ENCODE peak calls at places on chromosome X, in nine cellular contexts. Y is OCI-LY7, U is SK-N-SH, M is GM23338, A is hepatocyte, S is PC-3, D is GM23248, R is MM.1S, K is HCT116. X is an unnamed sample.

GRCh38 chrX:111352424-111352823 is 59.6 kb downstream of the DCX start:
- DNase-seq in R (no peak), M (no peak), S (peak; percentile 8), Y (no peak), U (peak; percentile 21), A (peak; percentile 38), K (no peak), D (peak; percentile 1), X (no peak)

GRCh38 chrX:25300994-25301393 is 285.2 kb upstream of the ARX start:
- DNase-seq in R (no peak), M (no peak), A (no peak), D (no peak), Y (no peak), K (no peak), U (no peak), S (no peak), X (no peak)

GRCh38 chrX:97065973-97066372 is 182.3 kb downstream of the RPA4 start:
- DNase-seq in Y (no peak), S (peak; percentile 14), K (no peak), U (no peak), R (no peak), A (no peak), D (peak; percentile 34), M (no peak), X (no peak)

GRCh38 chrX:79556750-79557149 is 189.6 kb upstream of the ITM2A start:
- DNase-seq in Y (no peak), M (no peak), D (no peak), R (no peak), K (no peak), S (no peak), A (no peak), U (no peak), X (no peak)

GRCh38 chrX:126552313-126553022 is at the start of gene DCAF12L1:
- DNase-seq in D (no peak), U (no peak), S (no peak), Y (no peak), R (no peak), A (peak; percentile 40), M (peak; percentile 60), K (no peak), X (peak; percentile 48)

GRCh38 chrX:76796311-76796710 is 368.8 kb downstream of the MAGEE1 start:
- DNase-seq in A (no peak), R (no peak), U (no peak), M (peak; percentile 0), S (peak; percentile 52), K (no peak), Y (no peak), D (no peak), X (no peak)

GRCh38 chrX:13658602-13659001 is 5.7 kb downstream of the TCEANC start:
- DNase-seq in S (peak; percentile 75), M (peak; percentile 65), A (peak; percentile 60), R (peak; percentile 49), D (peak; percentile 67), U (peak; percentile 40), K (peak; percentile 35), Y (peak; percentile 65), X (peak; percentile 44)

GRCh38 chrX:13250831-13251612 is 68.8 kb downstream of the ATXN3L start:
- DNase-seq in D (peak; percentile 90), K (no peak), A (peak; percentile 53), R (no peak), S (no peak), U (no peak), M (no peak), Y (no peak), X (no peak)

GRCh38 chrX:26562156-26562555 is 346.2 kb downstream of the MAGEB5 start:
- DNase-seq in Y (no peak), R (no peak), K (no peak), A (no peak), U (no peak), S (no peak), M (no peak), D (no peak), X (no peak)

GRCh38 chrX:82677281-82677680 is 830.8 kb upstream of the POU3F4 start:
- DNase-seq in D (no peak), S (no peak), Y (no peak), R (no peak), U (no peak), A (peak; percentile 20), K (no peak), M (no peak), X (no peak)

GRCh38 chrX:3371163-3371562 is 24.7 kb upstream of the MXRA5 start:
- DNase-seq in D (no peak), Y (no peak), U (no peak), A (no peak), K (no peak), S (no peak), R (no peak), M (no peak), X (no peak)

GRCh38 chrX:46666831-46667230 is 92.1 kb downstream of the SLC9A7 start:
- DNase-seq in M (no peak), S (no peak), R (no peak), A (no peak), U (no peak), Y (no peak), D (peak; percentile 12), K (no peak), X (no peak)

GRCh38 chrX:96383428-96383827 is 301.2 kb upstream of the DIAPH2 start:
- DNase-seq in Y (no peak), R (no peak), K (no peak), A (no peak), D (no peak), M (no peak), U (no peak), S (no peak), X (no peak)

GRCh38 chrX:47145408-47146120 is 543 bp downstream of the RBM10 start:
- DNase-seq in Y (peak; percentile 61), M (no peak), D (peak; percentile 57), S (no peak), U (peak; percentile 71), R (no peak), K (no peak), A (no peak), X (no peak)

GRCh38 chrX:150508461-150509367 is 59.7 kb upstream of the MTM1 start:
- DNase-seq in U (no peak), R (no peak), Y (no peak), S (no peak), A (no peak), M (peak; percentile 48), D (peak; percentile 56), K (no peak), X (peak; percentile 22)

GRCh38 chrX:112837531-112837930 is 3.1 kb downstream of the AMOT start:
- DNase-seq in R (no peak), D (no peak), U (no peak), K (no peak), A (no peak), S (no peak), M (no peak), Y (no peak), X (peak; percentile 49)

GRCh38 chrX:112834016-112834855 is 6.4 kb downstream of the AMOT start:
- DNase-seq in A (peak; percentile 47), S (no peak), U (peak; percentile 24), R (no peak), K (no peak), Y (no peak), M (no peak), D (peak; percentile 67), X (peak; percentile 23)

GRCh38 chrX:112830540-112830939 is 10.1 kb downstream of the AMOT start:
- DNase-seq in R (no peak), M (no peak), K (no peak), Y (no peak), U (no peak), S (no peak), D (no peak), A (no peak), X (no peak)

GRCh38 chrX:112834976-112835375 is 5.7 kb downstream of the AMOT start:
- DNase-seq in U (no peak), Y (no peak), K (no peak), S (no peak), M (no peak), R (no peak), A (no peak), D (no peak), X (no peak)

GRCh38 chrX:112832481-112833095 is 8.0 kb downstream of the AMOT start:
- DNase-seq in D (peak; percentile 44), A (peak; percentile 89), M (peak; percentile 16), S (peak; percentile 47), U (no peak), R (peak; percentile 55), Y (no peak), K (peak; percentile 12), X (no peak)
- TF ChIP-seq EZH2phosphoT487 in D (no peak), A (no peak), M (no peak), S (no peak), U (no peak), R (no peak), Y (no peak), K (no peak), X (no peak)

GRCh38 chrX:6778547-6779231 is 243.8 kb upstream of the VCX3A start:
- DNase-seq in M (peak; percentile 60), U (no peak), R (no peak), K (no peak), Y (no peak), A (no peak), S (no peak), D (no peak), X (peak; percentile 1)
- TF ChIP-seq EZH2phosphoT487 in M (no peak), U (no peak), R (no peak), K (no peak), Y (no peak), A (no peak), S (no peak), D (no peak), X (no peak)

GRCh38 chrX:44071847-44072545 is 98.8 kb upstream of the NDP start:
- DNase-seq in S (peak; percentile 92), U (no peak), A (peak; percentile 17), M (no peak), R (no peak), K (peak; percentile 29), Y (no peak), D (peak; percentile 70), X (no peak)

GRCh38 chrX:44071070-44071645 is 98.0 kb upstream of the NDP start:
- DNase-seq in U (no peak), S (no peak), A (no peak), Y (no peak), M (no peak), R (no peak), D (peak; percentile 1), K (no peak), X (no peak)

GRCh38 chrX:44068043-44068442 is 94.9 kb upstream of the NDP start:
- DNase-seq in R (no peak), M (no peak), S (no peak), U (no peak), A (no peak), Y (no peak), D (no peak), K (no peak), X (no peak)

GRCh38 chrX:44072631-44073030 is 99.4 kb upstream of the NDP start:
- DNase-seq in R (no peak), D (peak; percentile 22), K (no peak), M (no peak), S (peak; percentile 8), A (no peak), Y (no peak), U (no peak), X (no peak)
- TF ChIP-seq EZH2phosphoT487 in R (no peak), D (no peak), K (no peak), M (no peak), S (no peak), A (no peak), Y (no peak), U (no peak), X (no peak)

DNA sequence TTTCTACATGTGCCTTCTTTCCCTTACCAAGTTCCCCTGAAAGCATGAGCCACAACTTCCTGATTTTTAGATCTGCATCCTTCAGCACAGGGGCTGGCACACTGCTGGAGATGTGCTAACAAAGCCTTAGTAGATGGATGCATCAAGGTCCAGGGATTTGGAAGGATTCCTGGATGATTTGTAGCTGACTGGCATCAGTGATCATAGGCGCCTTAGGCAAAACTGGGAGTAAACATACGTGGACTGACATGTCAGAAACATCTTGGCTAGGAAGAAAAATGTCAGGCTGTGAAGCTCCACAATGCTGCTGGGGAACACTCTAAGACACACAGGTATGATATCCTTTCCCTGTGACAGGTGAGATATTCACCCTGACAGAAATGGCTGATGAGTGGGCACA is 156.4 kb downstream of the AMELX start:
- DNase-seq in R (no peak), A (no peak), U (no peak), Y (no peak), D (no peak), S (peak; percentile 45), K (no peak), M (no peak), X (no peak)
- TF ChIP-seq EZH2phosphoT487 in R (no peak), A (no peak), U (no peak), Y (no peak), D (no peak), S (no peak), K (no peak), M (no peak), X (no peak)